ENCODE peak calls at places on chromosome 1, in four cellular contexts. Q, P, U and T are unnamed samples.

GRCh38 chr1:160020196-160020595 is 11.6 kb downstream of the PIGM start:
- DNase-seq in Q (no peak), P (no peak), U (no peak), T (no peak)

GRCh38 chr1:17198476-17199258 is 6.3 kb upstream of the PADI1 start:
- DNase-seq in Q (no peak), P (peak; percentile 60), U (no peak), T (no peak)

GRCh38 chr1:26094677-26095383 is 16.8 kb upstream of the PDIK1L start:
- DNase-seq in Q (peak; percentile 33), P (no peak), U (no peak), T (peak; percentile 46)

GRCh38 chr1:92961896-92962752 is 862 bp upstream of the DIPK1A start:
- DNase-seq in Q (no peak), P (peak; percentile 91), U (peak; percentile 33), T (peak; percentile 77)

GRCh38 chr1:33001282-33001681 is 35.4 kb downstream of the AK2 start:
- DNase-seq in Q (no peak), P (no peak), U (no peak), T (no peak)

GRCh38 chr1:245441699-245442098 is 286.9 kb downstream of the KIF26B start:
- DNase-seq in Q (no peak), P (peak; percentile 0), U (no peak), T (peak; percentile 67)

GRCh38 chr1:115129071-115129640 is 39.9 kb upstream of the TSPAN2 start:
- DNase-seq in Q (no peak), P (no peak), U (no peak), T (no peak)

GRCh38 chr1:170871868-170872267 is 63.5 kb upstream of the MROH9 start:
- DNase-seq in Q (no peak), P (no peak), U (no peak), T (no peak)

GRCh38 chr1:209899948-209900347 is 38.1 kb upstream of the SYT14 start:
- DNase-seq in Q (no peak), P (peak; percentile 37), U (no peak), T (no peak)

GRCh38 chr1:147924813-147925212 is 3.4 kb upstream of the GPR89B start:
- DNase-seq in Q (no peak), P (no peak), U (no peak), T (no peak)

GRCh38 chr1:203338335-203339036 is 12.4 kb downstream of the FMOD start:
- DNase-seq in Q (peak; percentile 49), P (peak; percentile 57), U (peak; percentile 79), T (peak; percentile 86)

GRCh38 chr1:89489037-89489729 is 35.4 kb upstream of the LRRC8B start:
- DNase-seq in Q (no peak), P (peak; percentile 60), U (no peak), T (no peak)

GRCh38 chr1:12143631-12144155 is 23.1 kb upstream of the TNFRSF1B start:
- DNase-seq in Q (no peak), P (peak; percentile 98), U (peak; percentile 83), T (no peak)

GRCh38 chr1:155019377-155020245 is 14.0 kb downstream of the DCST2 start:
- DNase-seq in Q (no peak), P (no peak), U (no peak), T (no peak)

GRCh38 chr1:152517237-152517811 is 3.0 kb downstream of the CRCT1 start:
- DNase-seq in Q (no peak), P (peak; percentile 13), U (no peak), T (no peak)

GRCh38 chr1:15945011-15945831 is 30.7 kb downstream of the ZBTB17 start:
- DNase-seq in Q (no peak), P (no peak), U (no peak), T (no peak)

GRCh38 chr1:9235123-9235513 is 544 bp downstream of the H6PD start:
- DNase-seq in Q (peak; percentile 42), P (peak; percentile 78), U (no peak), T (peak; percentile 71)

GRCh38 chr1:32539584-32540571 is 651 bp downstream of the ZBTB8A start:
- DNase-seq in Q (peak; percentile 45), P (peak; percentile 39), U (peak; percentile 14), T (peak; percentile 80)

GRCh38 chr1:85321237-85321964 is 45.0 kb upstream of the BCL10 start:
- DNase-seq in Q (no peak), P (peak; percentile 94), U (no peak), T (no peak)

GRCh38 chr1:221699582-221700519 is 42.0 kb downstream of the DUSP10 start:
- DNase-seq in Q (no peak), P (no peak), U (peak; percentile 45), T (peak; percentile 54)

GRCh38 chr1:201419737-201420607 is 1.6 kb downstream of the TNNI1 start:
- DNase-seq in Q (no peak), P (peak; percentile 89), U (peak; percentile 71), T (no peak)

GRCh38 chr1:119101563-119101962 is 38.9 kb downstream of the WARS2 start:
- DNase-seq in Q (no peak), P (peak; percentile 97), U (no peak), T (peak; percentile 74)

GRCh38 chr1:155910621-155911121 is 478 bp downstream of the RIT1 start:
- DNase-seq in Q (peak; percentile 8), P (peak; percentile 45), U (no peak), T (peak; percentile 23)

GRCh38 chr1:219352961-219353651 is 179.4 kb downstream of the LYPLAL1 start:
- DNase-seq in Q (no peak), P (no peak), U (no peak), T (no peak)

GRCh38 chr1:37752583-37753471 is 12.1 kb downstream of the EPHA10 start:
- DNase-seq in Q (peak; percentile 33), P (no peak), U (peak; percentile 34), T (peak; percentile 78)

GRCh38 chr1:245906207-245906606 is 600.9 kb downstream of the SMYD3 start:
- DNase-seq in Q (no peak), P (no peak), U (no peak), T (no peak)

GRCh38 chr1:154758346-154758745 is 111.7 kb downstream of the KCNN3 start:
- DNase-seq in Q (no peak), P (no peak), U (no peak), T (no peak)

GRCh38 chr1:245679796-245680195 is 525.0 kb downstream of the KIF26B start:
- DNase-seq in Q (no peak), P (no peak), U (no peak), T (no peak)

GRCh38 chr1:229696385-229696784 is 70.3 kb downstream of the URB2 start:
- DNase-seq in Q (no peak), P (no peak), U (no peak), T (no peak)

GRCh38 chr1:30816211-30817082 is 58.9 kb upstream of the LAPTM5 start:
- DNase-seq in Q (peak; percentile 93), P (peak; percentile 92), U (peak; percentile 66), T (peak; percentile 80)

GRCh38 chr1:206725053-206725963 is 40.6 kb downstream of the MAPKAPK2 start:
- DNase-seq in Q (peak; percentile 57), P (peak; percentile 37), U (peak; percentile 53), T (peak; percentile 61)

GRCh38 chr1:246398126-246398813 is 108.8 kb downstream of the SMYD3 start:
- DNase-seq in Q (no peak), P (no peak), U (no peak), T (no peak)

GRCh38 chr1:5877683-5878530 is 114.3 kb downstream of the NPHP4 start:
- DNase-seq in Q (no peak), P (no peak), U (no peak), T (no peak)

GRCh38 chr1:25703671-25704637 is 87.4 kb downstream of the MAN1C1 start:
- DNase-seq in Q (no peak), P (no peak), U (no peak), T (no peak)

GRCh38 chr1:52057876-52058275 is 1.8 kb downstream of the BTF3L4 start:
- DNase-seq in Q (no peak), P (no peak), U (no peak), T (peak; percentile 14)